ENCODE peak calls at places on chromosome 3, in seven cellular contexts. One of them, this sample, is unnamed.

GRCh38 chr3:43649365-43649968 is 27.7 kb upstream of the ANO10 start:
- DNase-seq in activated naive CD8-positive, alpha-beta T cell treated with anti-CD3 and anti-CD28 coated beads, Interleukin-2, amount 50 U/mL, for 24 hours: no peak
- DNase-seq in T-cell: no peak
- DNase-seq in B cell: no peak
- DNase-seq in NCI-H1436: no peak
- DNase-seq in HT-29: no peak
- DNase-seq in mesothelial cell of epicardium: no peak
- DNase-seq in this sample: no peak

GRCh38 chr3:113124256-113124830 is 87.0 kb upstream of the BOC start:
- DNase-seq in activated naive CD8-positive, alpha-beta T cell treated with anti-CD3 and anti-CD28 coated beads, Interleukin-2, amount 50 U/mL, for 24 hours: no peak
- DNase-seq in T-cell: no peak
- DNase-seq in B cell: no peak
- DNase-seq in NCI-H1436: peak; percentile 41
- DNase-seq in HT-29: no peak
- DNase-seq in mesothelial cell of epicardium: no peak
- DNase-seq in this sample: no peak

GRCh38 chr3:73586190-73586589 is 38.6 kb downstream of the PDZRN3 start:
- DNase-seq in activated naive CD8-positive, alpha-beta T cell treated with anti-CD3 and anti-CD28 coated beads, Interleukin-2, amount 50 U/mL, for 24 hours: no peak
- DNase-seq in T-cell: no peak
- DNase-seq in B cell: no peak
- DNase-seq in NCI-H1436: no peak
- DNase-seq in HT-29: no peak
- DNase-seq in mesothelial cell of epicardium: no peak
- DNase-seq in this sample: no peak

GRCh38 chr3:153624310-153625030 is 462.4 kb downstream of the RAP2B start:
- DNase-seq in activated naive CD8-positive, alpha-beta T cell treated with anti-CD3 and anti-CD28 coated beads, Interleukin-2, amount 50 U/mL, for 24 hours: no peak
- DNase-seq in T-cell: peak; percentile 9
- DNase-seq in B cell: no peak
- DNase-seq in NCI-H1436: no peak
- DNase-seq in HT-29: no peak
- DNase-seq in mesothelial cell of epicardium: no peak
- DNase-seq in this sample: no peak

GRCh38 chr3:66450389-66451022 is 50.3 kb downstream of the LRIG1 start:
- DNase-seq in activated naive CD8-positive, alpha-beta T cell treated with anti-CD3 and anti-CD28 coated beads, Interleukin-2, amount 50 U/mL, for 24 hours: no peak
- DNase-seq in T-cell: no peak
- DNase-seq in B cell: no peak
- DNase-seq in NCI-H1436: no peak
- DNase-seq in HT-29: peak; percentile 19
- DNase-seq in mesothelial cell of epicardium: no peak
- DNase-seq in this sample: no peak

GRCh38 chr3:27714692-27715453 is 7.2 kb downstream of the EOMES start:
- DNase-seq in activated naive CD8-positive, alpha-beta T cell treated with anti-CD3 and anti-CD28 coated beads, Interleukin-2, amount 50 U/mL, for 24 hours: peak; percentile 48
- DNase-seq in T-cell: no peak
- DNase-seq in B cell: no peak
- DNase-seq in NCI-H1436: no peak
- DNase-seq in HT-29: peak; percentile 12
- DNase-seq in mesothelial cell of epicardium: no peak
- DNase-seq in this sample: no peak

GRCh38 chr3:188826574-188826973 is 345.2 kb upstream of the TPRG1 start:
- DNase-seq in activated naive CD8-positive, alpha-beta T cell treated with anti-CD3 and anti-CD28 coated beads, Interleukin-2, amount 50 U/mL, for 24 hours: no peak
- DNase-seq in T-cell: no peak
- DNase-seq in B cell: no peak
- DNase-seq in NCI-H1436: no peak
- DNase-seq in HT-29: no peak
- DNase-seq in mesothelial cell of epicardium: no peak
- DNase-seq in this sample: no peak

GRCh38 chr3:11949351-11949750 is 54.8 kb upstream of the SYN2 start:
- DNase-seq in activated naive CD8-positive, alpha-beta T cell treated with anti-CD3 and anti-CD28 coated beads, Interleukin-2, amount 50 U/mL, for 24 hours: no peak
- DNase-seq in T-cell: no peak
- DNase-seq in B cell: no peak
- DNase-seq in NCI-H1436: no peak
- DNase-seq in HT-29: no peak
- DNase-seq in mesothelial cell of epicardium: no peak
- DNase-seq in this sample: no peak

GRCh38 chr3:150787741-150788370 is 24.9 kb upstream of the SIAH2 start:
- DNase-seq in activated naive CD8-positive, alpha-beta T cell treated with anti-CD3 and anti-CD28 coated beads, Interleukin-2, amount 50 U/mL, for 24 hours: peak; percentile 91
- DNase-seq in T-cell: peak; percentile 83
- DNase-seq in B cell: peak; percentile 71
- DNase-seq in NCI-H1436: peak; percentile 78
- DNase-seq in HT-29: peak; percentile 87
- DNase-seq in mesothelial cell of epicardium: peak; percentile 63
- DNase-seq in this sample: peak; percentile 58

GRCh38 chr3:126540946-126541627 is 17.1 kb downstream of the CHST13 start:
- DNase-seq in activated naive CD8-positive, alpha-beta T cell treated with anti-CD3 and anti-CD28 coated beads, Interleukin-2, amount 50 U/mL, for 24 hours: no peak
- DNase-seq in T-cell: no peak
- DNase-seq in B cell: peak; percentile 38
- DNase-seq in NCI-H1436: no peak
- DNase-seq in HT-29: no peak
- DNase-seq in mesothelial cell of epicardium: peak; percentile 7
- DNase-seq in this sample: no peak

GRCh38 chr3:171044828-171045793 is 18.6 kb upstream of the SLC2A2 start:
- DNase-seq in activated naive CD8-positive, alpha-beta T cell treated with anti-CD3 and anti-CD28 coated beads, Interleukin-2, amount 50 U/mL, for 24 hours: no peak
- DNase-seq in T-cell: no peak
- DNase-seq in B cell: no peak
- DNase-seq in NCI-H1436: no peak
- DNase-seq in HT-29: peak; percentile 69
- DNase-seq in mesothelial cell of epicardium: no peak
- DNase-seq in this sample: no peak

GRCh38 chr3:15180042-15180611 is 25.9 kb upstream of the CAPN7 start:
- DNase-seq in activated naive CD8-positive, alpha-beta T cell treated with anti-CD3 and anti-CD28 coated beads, Interleukin-2, amount 50 U/mL, for 24 hours: no peak
- DNase-seq in T-cell: no peak
- DNase-seq in B cell: no peak
- DNase-seq in NCI-H1436: no peak
- DNase-seq in HT-29: no peak
- DNase-seq in mesothelial cell of epicardium: no peak
- DNase-seq in this sample: no peak

GRCh38 chr3:50233176-50233575 is 2.8 kb upstream of the GNAI2 start:
- DNase-seq in activated naive CD8-positive, alpha-beta T cell treated with anti-CD3 and anti-CD28 coated beads, Interleukin-2, amount 50 U/mL, for 24 hours: no peak
- DNase-seq in T-cell: no peak
- DNase-seq in B cell: no peak
- DNase-seq in NCI-H1436: no peak
- DNase-seq in HT-29: no peak
- DNase-seq in mesothelial cell of epicardium: no peak
- DNase-seq in this sample: no peak

This sample was measured in NCI-H2107.